ENCODE peak calls at places on chromosomes 7 and 10, in eight cellular contexts. C is amygdala, Q is neural progenitor cell, B is Right ventricle myocardium superior, W is posterior vena cava, E is mesendoderm, M is cardiac septum, R is hypothalamus. Y is an unnamed sample.

GRCh38 chr7:20064181-20064970 is 152.8 kb downstream of the MACC1 start:
- DNase-seq in C (no peak), Q (peak), B (no peak), W (no peak), E (no peak), M (no peak), R (no peak), Y (no peak)

GRCh38 chr7:16460789-16461465 is 4.6 kb downstream of the SOSTDC1 start:
- DNase-seq in C (no peak), Q (no peak), B (no peak), W (no peak), E (no peak), M (no peak), R (no peak), Y (no peak)

GRCh38 chr7:115634633-115635032 is 395.9 kb downstream of the TFEC start:
- DNase-seq in C (no peak), Q (no peak), B (no peak), W (no peak), E (no peak), M (no peak), R (no peak), Y (no peak)

GRCh38 chr7:124840435-124840834 is 74.8 kb upstream of the GPR37 start:
- DNase-seq in C (no peak), Q (no peak), B (no peak), W (no peak), E (peak), M (no peak), R (no peak), Y (no peak)

GRCh38 chr10:73806176-73806950 is 5.0 kb downstream of the NDST2 start:
- DNase-seq in C (no peak), Q (no peak), B (peak), W (peak), E (no peak), M (no peak), R (no peak), Y (no peak)

GRCh38 chr7:30159153-30159552 is 24.4 kb downstream of the MTURN start:
- DNase-seq in C (no peak), Q (no peak), B (no peak), W (no peak), E (no peak), M (no peak), R (no peak), Y (no peak)

GRCh38 chr7:24457215-24457549 is 116.1 kb upstream of the PALS2 start:
- DNase-seq in C (no peak), Q (no peak), B (no peak), W (no peak), E (no peak), M (no peak), R (no peak), Y (no peak)

GRCh38 chr10:57579926-57580325 is 687.8 kb downstream of the IPMK start:
- DNase-seq in C (no peak), Q (peak), B (no peak), W (no peak), E (peak), M (no peak), R (no peak), Y (no peak)

GRCh38 chr10:80530251-80530650 is 7.5 kb upstream of the SH2D4B start:
- DNase-seq in C (no peak), Q (no peak), B (no peak), W (no peak), E (peak), M (no peak), R (peak), Y (no peak)

GRCh38 chr10:77637986-77638765 is 568 bp upstream of the KCNMA1 start:
- DNase-seq in C (no peak), Q (peak), B (peak), W (no peak), E (peak), M (no peak), R (no peak), Y (no peak)

GRCh38 chr10:14025283-14025682 is 305.4 kb downstream of the FRMD4A start:
- DNase-seq in C (no peak), Q (no peak), B (no peak), W (no peak), E (no peak), M (no peak), R (no peak), Y (no peak)

GRCh38 chr10:34861293-34862004 is 46.4 kb upstream of the PARD3 start:
- DNase-seq in C (no peak), Q (peak), B (peak), W (peak), E (no peak), M (no peak), R (peak), Y (no peak)

GRCh38 chr10:102065561-102066420 is 642 bp downstream of the HPS6 start:
- DNase-seq in C (no peak), Q (peak), B (peak), W (no peak), E (peak), M (no peak), R (peak), Y (no peak)

GRCh38 chr7:15921576-15921975 is 235.1 kb upstream of the MEOX2 start:
- DNase-seq in C (no peak), Q (no peak), B (no peak), W (no peak), E (no peak), M (no peak), R (no peak), Y (no peak)

GRCh38 chr7:41503438-41503837 is 199.5 kb downstream of the INHBA start:
- DNase-seq in C (no peak), Q (no peak), B (no peak), W (no peak), E (no peak), M (no peak), R (no peak), Y (no peak)

GRCh38 chr10:4303045-4303444 is 518.0 kb upstream of the KLF6 start:
- DNase-seq in C (no peak), Q (no peak), B (no peak), W (no peak), E (peak), M (no peak), R (no peak), Y (no peak)

GRCh38 chr7:19747740-19748339 is 25.6 kb downstream of the TMEM196 start:
- DNase-seq in C (no peak), Q (peak), B (no peak), W (no peak), E (peak), M (no peak), R (no peak), Y (no peak)

GRCh38 chr10:69407621-69408301 is 9.0 kb downstream of the TACR2 start:
- DNase-seq in C (no peak), Q (peak), B (peak), W (no peak), E (peak), M (no peak), R (no peak), Y (no peak)

GRCh38 chr7:140214075-140214684 is 37.4 kb upstream of the KDM7A start:
- DNase-seq in C (no peak), Q (no peak), B (peak), W (no peak), E (no peak), M (no peak), R (no peak), Y (no peak)

Y was measured in stimulated activated CD4-positive, alpha-beta T cell treated with anti-CD3 and anti-CD28 coated beads, Interleukin-2, amount 100 ng/mL, for 4 hours.